ENCODE peak calls at places on chromosomes 12 and 14, in six cellular contexts. W is adrenal gland; P is stimulated activated CD4-positive, alpha-beta T cell treated with anti-CD3 and anti-CD28 coated beads, Interleukin-4, amount 100 ng/mL, for 4 hours; G is AG04450; I is stimulated activated naive CD4-positive, alpha-beta T cell; K is HFFc6. J is an unnamed sample.

GRCh38 chr14:100880271-100881101 is 23.0 kb downstream of the RTL1 start:
- DNase-seq in P (no peak), G (no peak), I (no peak), W (no peak), K (no peak), J (no peak)

GRCh38 chr12:102371177-102371576 is 109.2 kb downstream of the IGF1 start:
- DNase-seq in I (no peak), P (no peak), W (no peak), K (no peak), G (no peak), J (no peak)

GRCh38 chr12:104596128-104596799 is 139.5 kb downstream of the CHST11 start:
- DNase-seq in I (no peak), P (no peak), W (peak; percentile 54), K (peak; percentile 84), G (peak; percentile 62), J (peak; percentile 45)

GRCh38 chr14:81169711-81170103 is 51.1 kb downstream of the GTF2A1 start:
- DNase-seq in G (no peak), W (peak; percentile 75), I (no peak), P (no peak), K (no peak), J (peak; percentile 89)

GRCh38 chr14:105261781-105262180 is 13.4 kb downstream of the BTBD6 start:
- DNase-seq in G (no peak), I (no peak), P (no peak), W (no peak), K (no peak), J (no peak)

GRCh38 chr14:101711041-101711861 is 50.3 kb upstream of the PPP2R5C start:
- DNase-seq in I (no peak), P (no peak), W (no peak), G (no peak), K (no peak), J (no peak)

GRCh38 chr14:85634205-85634604 is 104.3 kb downstream of the FLRT2 start:
- DNase-seq in K (peak; percentile 24), I (no peak), W (no peak), P (no peak), G (no peak), J (no peak)

GRCh38 chr14:22812744-22813143 is 2.5 kb downstream of the SLC7A7 start:
- DNase-seq in P (no peak), W (no peak), G (no peak), I (no peak), K (no peak), J (no peak)

GRCh38 chr12:27984275-27984674 is 11.7 kb upstream of the PTHLH start:
- DNase-seq in K (peak; percentile 97), P (no peak), G (no peak), I (no peak), W (no peak), J (no peak)

GRCh38 chr14:102182190-102182589 is 42.5 kb downstream of the WDR20 start:
- DNase-seq in K (peak; percentile 65), W (no peak), P (no peak), I (no peak), G (no peak), J (no peak)

GRCh38 chr12:57868870-57869609 is 22.5 kb upstream of the CTDSP2 start:
- DNase-seq in I (no peak), W (no peak), G (no peak), P (no peak), K (no peak), J (peak; percentile 79)

GRCh38 chr12:57049047-57049446 is 882 bp downstream of the MYO1A start:
- DNase-seq in K (no peak), G (no peak), W (no peak), P (no peak), I (no peak), J (no peak)

GRCh38 chr14:55038708-55039107 is 11.7 kb downstream of the SOCS4 start:
- DNase-seq in W (no peak), K (no peak), P (no peak), I (no peak), G (no peak), J (no peak)

GRCh38 chr14:39229222-39229543 is 4.5 kb upstream of the MIA2 start:
- DNase-seq in P (peak; percentile 58), W (no peak), I (no peak), G (no peak), K (no peak), J (no peak)

GRCh38 chr14:64891839-64892375 is 12.2 kb upstream of the SPTB start:
- DNase-seq in W (peak; percentile 51), K (peak; percentile 69), G (peak; percentile 34), I (no peak), P (peak; percentile 14), J (no peak)

GRCh38 chr14:102538598-102539543 is 29.3 kb upstream of the ANKRD9 start:
- DNase-seq in P (no peak), I (no peak), W (no peak), K (no peak), G (no peak), J (no peak)

GRCh38 chr12:108532061-108532848 is 17.2 kb downstream of the FICD start:
- DNase-seq in W (no peak), K (no peak), I (no peak), G (no peak), P (no peak), J (no peak)

GRCh38 chr12:22083167-22083566 is 37.1 kb downstream of the CMAS start:
- DNase-seq in G (no peak), I (no peak), P (no peak), K (peak; percentile 7), W (peak; percentile 28), J (no peak)

GRCh38 chr14:36570065-36570464 is 12.3 kb downstream of the NKX2-8 start:
- DNase-seq in I (no peak), W (no peak), K (no peak), P (no peak), G (no peak), J (no peak)

GRCh38 chr12:131983026-131983425 is 33.3 kb downstream of the EP400 start:
- DNase-seq in P (no peak), G (no peak), W (no peak), I (no peak), K (no peak), J (no peak)

GRCh38 chr12:65685514-65685913 is 138.8 kb upstream of the HMGA2 start:
- DNase-seq in I (no peak), P (no peak), G (no peak), K (peak; percentile 41), W (no peak), J (no peak)

GRCh38 chr12:53617700-53618099 is 8.5 kb downstream of the ATF7 start:
- DNase-seq in P (no peak), G (no peak), I (no peak), K (no peak), W (no peak), J (no peak)